ENCODE peak calls at places on chromosomes 11 and 22, in seven cellular contexts. A is AG04449, B is GM13976, L is adrenal gland, T is neural progenitor cell, W is breast epithelium, O is epithelial cell of proximal tubule. D is an unnamed sample.

GRCh38 chr22:36807627-36808026 is 9.2 kb downstream of the PVALB start:
- DNase-seq in T (peak), B (no peak), O (no peak), L (no peak), A (no peak), W (no peak), D (no peak)

GRCh38 chr11:102225689-102226562 is 91.4 kb upstream of the BIRC3 start:
- DNase-seq in O (peak), L (no peak), T (no peak), W (no peak), B (no peak), A (peak), D (no peak)

GRCh38 chr22:45533731-45534130 is 31.0 kb downstream of the FBLN1 start:
- DNase-seq in O (no peak), B (no peak), W (no peak), L (no peak), T (no peak), A (no peak), D (no peak)

GRCh38 chr22:27513021-27513420 is 288.5 kb downstream of the MN1 start:
- DNase-seq in W (no peak), T (no peak), L (no peak), A (no peak), B (no peak), O (no peak), D (no peak)

GRCh38 chr11:58912124-58912523 is 27.2 kb upstream of the GLYATL1 start:
- DNase-seq in A (no peak), L (no peak), O (no peak), B (no peak), T (no peak), W (no peak), D (no peak)

GRCh38 chr11:23212829-23213228 is 352.6 kb upstream of the CCDC179 start:
- DNase-seq in L (no peak), W (no peak), B (no peak), O (no peak), T (no peak), A (no peak), D (no peak)

GRCh38 chr11:3123316-3123715 is 41.8 kb downstream of the OSBPL5 start:
- DNase-seq in W (peak), B (no peak), L (no peak), O (no peak), T (no peak), A (no peak), D (no peak)

GRCh38 chr11:8793114-8793777 is 110.7 kb downstream of the RPL27A start:
- DNase-seq in B (no peak), O (no peak), T (no peak), A (no peak), W (no peak), L (no peak), D (no peak)

GRCh38 chr22:20494978-20495860 is at the start of gene KLHL22:
- DNase-seq in A (no peak), O (no peak), W (no peak), L (peak), T (no peak), B (peak), D (peak)

GRCh38 chr22:49574205-49574604 is 253.5 kb downstream of the BRD1 start:
- DNase-seq in O (no peak), L (peak), T (no peak), W (no peak), B (no peak), A (no peak), D (no peak)

GRCh38 chr11:23233075-23233474 is 372.8 kb upstream of the CCDC179 start:
- DNase-seq in L (no peak), B (no peak), T (no peak), W (no peak), A (peak), O (no peak), D (no peak)

GRCh38 chr11:91081440-91082088 is 858.7 kb upstream of the CHORDC1 start:
- DNase-seq in T (no peak), O (no peak), A (peak), B (no peak), L (peak), W (no peak), D (no peak)

GRCh38 chr22:17705565-17706450 is 67.3 kb downstream of the BCL2L13 start:
- DNase-seq in A (no peak), L (no peak), O (no peak), W (no peak), T (no peak), B (no peak), D (no peak)

GRCh38 chr22:16866167-16866566 is 41.0 kb upstream of the XKR3 start:
- DNase-seq in B (no peak), L (peak), T (no peak), A (no peak), O (peak), W (no peak), D (no peak)

GRCh38 chr22:36343720-36344105 is 44.1 kb downstream of the MYH9 start:
- DNase-seq in B (no peak), T (no peak), A (no peak), L (no peak), W (no peak), O (no peak), D (no peak)

GRCh38 chr11:33828604-33829429 is 54.5 kb upstream of the FBXO3 start:
- DNase-seq in T (peak), L (no peak), A (no peak), W (no peak), O (no peak), B (peak), D (no peak)

GRCh38 chr11:28526406-28526751 is 418.2 kb downstream of the METTL15 start:
- DNase-seq in A (no peak), T (no peak), O (no peak), B (no peak), W (no peak), L (no peak), D (no peak)

GRCh38 chr11:58561394-58562102 is 14.1 kb downstream of the LPXN start:
- DNase-seq in O (peak), A (no peak), W (no peak), T (peak), B (no peak), L (no peak), D (no peak)

GRCh38 chr11:2524446-2525165 is 79.8 kb downstream of the KCNQ1 start:
- DNase-seq in O (no peak), T (no peak), W (peak), A (no peak), L (peak), B (no peak), D (peak)

GRCh38 chr11:68262544-68262827 is 9.3 kb downstream of the C11orf24 start:
- DNase-seq in A (no peak), L (no peak), T (no peak), W (no peak), O (no peak), B (no peak), D (no peak)

GRCh38 chr11:17991799-17992433 is 20.9 kb downstream of the SERGEF start:
- DNase-seq in A (no peak), O (no peak), L (peak), B (peak), W (no peak), T (peak), D (no peak)

GRCh38 chr11:119644502-119644901 is 84.5 kb downstream of the NECTIN1 start:
- DNase-seq in O (no peak), L (no peak), W (no peak), T (no peak), B (no peak), A (no peak), D (no peak)

GRCh38 chr11:119643212-119643877 is 85.7 kb downstream of the NECTIN1 start:
- DNase-seq in W (no peak), L (no peak), A (no peak), B (no peak), O (no peak), T (no peak), D (no peak)

GRCh38 chr11:119643878-119644225 is 85.1 kb downstream of the NECTIN1 start:
- DNase-seq in B (no peak), O (no peak), A (no peak), W (no peak), T (no peak), L (no peak), D (no peak)

GRCh38 chr11:119639642-119640205 is 89.3 kb downstream of the NECTIN1 start:
- DNase-seq in B (no peak), A (no peak), T (peak), O (no peak), W (no peak), L (no peak), D (no peak)

GRCh38 chr11:119641991-119642745 is 86.8 kb downstream of the NECTIN1 start:
- DNase-seq in A (no peak), T (peak), O (no peak), B (peak), L (no peak), W (no peak), D (no peak)
- TF ChIP-seq CTCF in A (peak), T (peak), O (peak), B (peak), L (peak), W (peak), D (peak)

GRCh38 chr22:23538502-23538860 is 41.6 kb downstream of the IGLL1 start:
- DNase-seq in L (no peak), T (no peak), B (no peak), O (no peak), A (no peak), W (no peak), D (no peak)
- TF ChIP-seq CTCF in L (no peak), T (no peak), B (no peak), O (no peak), A (no peak), W (no peak), D (peak)

GRCh38 chr11:74866557-74866956 is 82.3 kb downstream of the XRRA1 start:
- DNase-seq in T (no peak), L (no peak), A (no peak), B (no peak), O (no peak), W (no peak), D (no peak)

GRCh38 chr11:74871037-74871436 is 77.9 kb downstream of the XRRA1 start:
- DNase-seq in L (no peak), O (no peak), W (no peak), T (no peak), B (peak), A (no peak), D (no peak)

GRCh38 chr11:74870485-74870884 is 78.4 kb downstream of the XRRA1 start:
- DNase-seq in A (no peak), L (no peak), T (peak), W (no peak), B (peak), O (no peak), D (no peak)
- TF ChIP-seq CTCF in A (peak), L (no peak), T (peak), W (no peak), B (no peak), O (peak), D (no peak)

DNA sequence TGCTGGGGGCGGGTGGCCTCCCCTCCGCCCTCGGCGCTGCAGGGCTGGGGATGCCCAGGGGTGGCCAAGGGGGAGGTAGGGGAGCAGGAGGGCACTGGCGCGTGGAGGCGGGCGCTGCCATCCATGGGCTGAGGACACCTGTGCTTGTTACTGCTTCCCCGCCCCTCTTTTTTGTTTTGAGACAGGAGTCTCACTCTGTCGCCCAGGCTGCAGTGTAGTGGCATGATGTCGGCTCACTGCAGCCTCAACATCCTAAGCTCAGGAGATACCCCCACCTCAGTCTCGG is 683 bp upstream of the FADS3 start:
- DNase-seq in T (no peak), O (no peak), L (no peak), W (no peak), A (no peak), B (no peak), D (no peak)
- TF ChIP-seq CTCF in T (no peak), O (no peak), L (no peak), W (no peak), A (peak), B (no peak), D (no peak)

GRCh38 chr11:120180571-120181445 is 30.0 kb upstream of the OAF start:
- DNase-seq in A (no peak), T (peak), L (peak), O (no peak), B (peak), W (no peak), D (no peak)
- TF ChIP-seq CTCF in A (peak), T (peak), L (peak), O (peak), B (no peak), W (no peak), D (no peak)